ENCODE peak calls at places on chromosomes 7 and 10, in six cellular contexts. C is upper lobe of right lung; O is esophagus squamous epithelium; L is stimulated activated naive B cell treated with anti-CD40 and anti-IgM and Interleukin-4, amounts not matched to agents 10 μg/mL and 1 μg/mL and 100 μg/mL, for 72 hours; U is colonic mucosa; J is iris pigment epithelial cell. E is an unnamed sample.

GRCh38 chr10:126617208-126617607 is 53.3 kb downstream of the C10orf90 start:
- DNase-seq in C (no peak), O (no peak), L (no peak), U (no peak), J (no peak), E (no peak)

GRCh38 chr10:126037946-126038345 is 141.6 kb downstream of the FANK1 start:
- DNase-seq in C (no peak), O (no peak), L (no peak), U (no peak), J (no peak), E (no peak)

GRCh38 chr7:92916751-92917369 is 80.5 kb upstream of the CDK6 start:
- DNase-seq in C (no peak), O (no peak), L (no peak), U (no peak), J (peak), E (peak)

GRCh38 chr10:114118514-114118913 is 55.5 kb downstream of the CCDC186 start:
- DNase-seq in C (no peak), O (no peak), L (no peak), U (no peak), J (no peak), E (no peak)

GRCh38 chr10:75530337-75530736 is 98.9 kb downstream of the LRMDA start:
- DNase-seq in C (no peak), O (no peak), L (no peak), U (no peak), J (peak), E (no peak)

GRCh38 chr10:124715479-124715878 is 28.7 kb downstream of the FAM53B start:
- DNase-seq in C (peak), O (no peak), L (no peak), U (no peak), J (no peak), E (no peak)

GRCh38 chr7:96973986-96974385 is 31.4 kb upstream of the DLX6 start:
- DNase-seq in C (no peak), O (no peak), L (no peak), U (no peak), J (peak), E (no peak)

GRCh38 chr10:10067644-10068043 is 950.0 kb upstream of the CELF2 start:
- DNase-seq in C (no peak), O (no peak), L (no peak), U (no peak), J (no peak), E (no peak)

GRCh38 chr10:132652446-132652845 is 114.9 kb downstream of the INPP5A start:
- DNase-seq in C (no peak), O (no peak), L (no peak), U (no peak), J (no peak), E (no peak)

GRCh38 chr10:132593900-132594876 is 56.6 kb downstream of the INPP5A start:
- DNase-seq in C (peak), O (no peak), L (peak), U (peak), J (no peak), E (no peak)

GRCh38 chr7:78413568-78413967 is 615.0 kb downstream of the PHTF2 start:
- DNase-seq in C (no peak), O (no peak), L (no peak), U (no peak), J (no peak), E (no peak)

GRCh38 chr10:92240289-92241157 is 50.4 kb downstream of the CPEB3 start:
- DNase-seq in C (no peak), O (no peak), L (peak), U (peak), J (peak), E (peak)

GRCh38 chr10:2990764-2991163 is 76.6 kb upstream of the PFKP start:
- DNase-seq in C (no peak), O (no peak), L (no peak), U (no peak), J (no peak), E (no peak)

GRCh38 chr7:51311166-51311565 is 5.4 kb downstream of the COBL start:
- DNase-seq in C (no peak), O (no peak), L (no peak), U (no peak), J (no peak), E (no peak)

GRCh38 chr10:63465293-63466167 is at the start of gene JMJD1C:
- DNase-seq in C (peak), O (peak), L (peak), U (peak), J (peak), E (peak)

E was measured in Caco-2.